ENCODE peak calls at places on chromosomes 7 and 10, in four cellular contexts. One of them, this sample, is unnamed.

GRCh38 chr10:72953687-72954086 is 919 bp downstream of the PLA2G12B start:
- DNase-seq in NCI-H446: no peak
- DNase-seq in stimulated activated CD4-positive, alpha-beta T cell treated with anti-CD3 and anti-CD28 coated beads, TNF-alpha, amount 100 ng/mL, for 24 hours: no peak
- DNase-seq in naive thymus-derived CD4-positive, alpha-beta T cell: no peak
- DNase-seq in this sample: no peak

GRCh38 chr7:24052572-24053223 is 231.3 kb upstream of the NPY start:
- DNase-seq in NCI-H446: no peak
- DNase-seq in stimulated activated CD4-positive, alpha-beta T cell treated with anti-CD3 and anti-CD28 coated beads, TNF-alpha, amount 100 ng/mL, for 24 hours: no peak
- DNase-seq in naive thymus-derived CD4-positive, alpha-beta T cell: no peak
- DNase-seq in this sample: no peak

GRCh38 chr7:113404245-113404644 is 285.9 kb upstream of the SMIM30 start:
- DNase-seq in NCI-H446: no peak
- DNase-seq in stimulated activated CD4-positive, alpha-beta T cell treated with anti-CD3 and anti-CD28 coated beads, TNF-alpha, amount 100 ng/mL, for 24 hours: no peak
- DNase-seq in naive thymus-derived CD4-positive, alpha-beta T cell: no peak
- DNase-seq in this sample: no peak

GRCh38 chr10:58175990-58176910 is 91.4 kb downstream of the IPMK start:
- DNase-seq in NCI-H446: no peak
- DNase-seq in stimulated activated CD4-positive, alpha-beta T cell treated with anti-CD3 and anti-CD28 coated beads, TNF-alpha, amount 100 ng/mL, for 24 hours: no peak
- DNase-seq in naive thymus-derived CD4-positive, alpha-beta T cell: no peak
- DNase-seq in this sample: no peak

GRCh38 chr10:28734940-28735759 is 57.8 kb downstream of the BAMBI start:
- DNase-seq in NCI-H446: no peak
- DNase-seq in stimulated activated CD4-positive, alpha-beta T cell treated with anti-CD3 and anti-CD28 coated beads, TNF-alpha, amount 100 ng/mL, for 24 hours: no peak
- DNase-seq in naive thymus-derived CD4-positive, alpha-beta T cell: no peak
- DNase-seq in this sample: no peak

GRCh38 chr7:1704326-1705241 is 34.5 kb downstream of the ELFN1 start:
- DNase-seq in NCI-H446: no peak
- DNase-seq in stimulated activated CD4-positive, alpha-beta T cell treated with anti-CD3 and anti-CD28 coated beads, TNF-alpha, amount 100 ng/mL, for 24 hours: no peak
- DNase-seq in naive thymus-derived CD4-positive, alpha-beta T cell: no peak
- DNase-seq in this sample: no peak

GRCh38 chr10:103636492-103636891 is 143.0 kb downstream of the NEURL1 start:
- DNase-seq in NCI-H446: no peak
- DNase-seq in stimulated activated CD4-positive, alpha-beta T cell treated with anti-CD3 and anti-CD28 coated beads, TNF-alpha, amount 100 ng/mL, for 24 hours: no peak
- DNase-seq in naive thymus-derived CD4-positive, alpha-beta T cell: no peak
- DNase-seq in this sample: no peak

GRCh38 chr7:39826166-39826565 is 123.9 kb upstream of the CDK13 start:
- DNase-seq in NCI-H446: no peak
- DNase-seq in stimulated activated CD4-positive, alpha-beta T cell treated with anti-CD3 and anti-CD28 coated beads, TNF-alpha, amount 100 ng/mL, for 24 hours: no peak
- DNase-seq in naive thymus-derived CD4-positive, alpha-beta T cell: no peak
- DNase-seq in this sample: no peak

GRCh38 chr10:69352569-69353264 is 64.0 kb downstream of the TACR2 start:
- DNase-seq in NCI-H446: no peak
- DNase-seq in stimulated activated CD4-positive, alpha-beta T cell treated with anti-CD3 and anti-CD28 coated beads, TNF-alpha, amount 100 ng/mL, for 24 hours: no peak
- DNase-seq in naive thymus-derived CD4-positive, alpha-beta T cell: no peak
- DNase-seq in this sample: no peak

GRCh38 chr10:99540339-99540672 is 7.6 kb downstream of the NKX2-3 start:
- DNase-seq in NCI-H446: no peak
- DNase-seq in stimulated activated CD4-positive, alpha-beta T cell treated with anti-CD3 and anti-CD28 coated beads, TNF-alpha, amount 100 ng/mL, for 24 hours: no peak
- DNase-seq in naive thymus-derived CD4-positive, alpha-beta T cell: no peak
- DNase-seq in this sample: no peak

GRCh38 chr7:90396420-90396819 is 6.8 kb upstream of the CLDN12 start:
- DNase-seq in NCI-H446: no peak
- DNase-seq in stimulated activated CD4-positive, alpha-beta T cell treated with anti-CD3 and anti-CD28 coated beads, TNF-alpha, amount 100 ng/mL, for 24 hours: no peak
- DNase-seq in naive thymus-derived CD4-positive, alpha-beta T cell: no peak
- DNase-seq in this sample: no peak

GRCh38 chr7:150950496-150951180 is 27.5 kb downstream of the KCNH2 start:
- DNase-seq in NCI-H446: no peak
- DNase-seq in stimulated activated CD4-positive, alpha-beta T cell treated with anti-CD3 and anti-CD28 coated beads, TNF-alpha, amount 100 ng/mL, for 24 hours: no peak
- DNase-seq in naive thymus-derived CD4-positive, alpha-beta T cell: no peak
- DNase-seq in this sample: no peak

GRCh38 chr7:130338233-130338632 is 6.4 kb upstream of the CPA5 start:
- DNase-seq in NCI-H446: no peak
- DNase-seq in stimulated activated CD4-positive, alpha-beta T cell treated with anti-CD3 and anti-CD28 coated beads, TNF-alpha, amount 100 ng/mL, for 24 hours: no peak
- DNase-seq in naive thymus-derived CD4-positive, alpha-beta T cell: no peak
- DNase-seq in this sample: no peak

GRCh38 chr10:5888843-5889623 is 660 bp downstream of the ANKRD16 start:
- DNase-seq in NCI-H446: no peak
- DNase-seq in stimulated activated CD4-positive, alpha-beta T cell treated with anti-CD3 and anti-CD28 coated beads, TNF-alpha, amount 100 ng/mL, for 24 hours: peak
- DNase-seq in naive thymus-derived CD4-positive, alpha-beta T cell: peak
- DNase-seq in this sample: peak

GRCh38 chr7:80135306-80136104 is 874 bp downstream of the GNAI1 start:
- DNase-seq in NCI-H446: no peak
- DNase-seq in stimulated activated CD4-positive, alpha-beta T cell treated with anti-CD3 and anti-CD28 coated beads, TNF-alpha, amount 100 ng/mL, for 24 hours: no peak
- DNase-seq in naive thymus-derived CD4-positive, alpha-beta T cell: no peak
- DNase-seq in this sample: peak

This sample was measured in activated CD4-positive, alpha-beta T cell treated with anti-CD3 and anti-CD28 coated beads, Interleukin-2, amount 10 ng/mL, durations not matched to agents 7 days and 5 days.